ENCODE peak calls at places on chromosomes 13 and 19, in five cellular contexts. One of them, this sample, is unnamed.
A peak's percentile ranks its signal among the peaks of the same experiment; 100 is the strongest.

GRCh38 chr19:15506074-15506565 is 2.2 kb upstream of the CYP4F22 start:
- DNase-seq in hypothalamus: no peak
- DNase-seq in tibial nerve: no peak
- DNase-seq in activated naive CD8-positive, alpha-beta T cell treated with anti-CD3 and anti-CD28 coated beads, Interleukin-2, amount 50 U/mL, for 16 hours: no peak
- DNase-seq in HT-29: no peak
- DNase-seq in this sample: no peak

GRCh38 chr13:64397699-64398098 is 2832.4 kb downstream of the PCDH9 start:
- DNase-seq in hypothalamus: no peak
- DNase-seq in tibial nerve: no peak
- DNase-seq in activated naive CD8-positive, alpha-beta T cell treated with anti-CD3 and anti-CD28 coated beads, Interleukin-2, amount 50 U/mL, for 16 hours: no peak
- DNase-seq in HT-29: no peak
- DNase-seq in this sample: no peak

GRCh38 chr13:78491978-78492377 is 111.4 kb downstream of the POU4F1 start:
- DNase-seq in hypothalamus: no peak
- DNase-seq in tibial nerve: no peak
- DNase-seq in activated naive CD8-positive, alpha-beta T cell treated with anti-CD3 and anti-CD28 coated beads, Interleukin-2, amount 50 U/mL, for 16 hours: no peak
- DNase-seq in HT-29: no peak
- DNase-seq in this sample: no peak

GRCh38 chr19:23817519-23817918 is 58.8 kb upstream of the ZNF681 start:
- DNase-seq in hypothalamus: no peak
- DNase-seq in tibial nerve: no peak
- DNase-seq in activated naive CD8-positive, alpha-beta T cell treated with anti-CD3 and anti-CD28 coated beads, Interleukin-2, amount 50 U/mL, for 16 hours: no peak
- DNase-seq in HT-29: peak; percentile 27
- DNase-seq in this sample: no peak

GRCh38 chr13:66415444-66415843 is 814.7 kb downstream of the PCDH9 start:
- DNase-seq in hypothalamus: no peak
- DNase-seq in tibial nerve: no peak
- DNase-seq in activated naive CD8-positive, alpha-beta T cell treated with anti-CD3 and anti-CD28 coated beads, Interleukin-2, amount 50 U/mL, for 16 hours: no peak
- DNase-seq in HT-29: no peak
- DNase-seq in this sample: no peak

GRCh38 chr19:30227661-30228112 is 144.5 kb upstream of the ZNF536 start:
- DNase-seq in hypothalamus: peak; percentile 66
- DNase-seq in tibial nerve: peak; percentile 46
- DNase-seq in activated naive CD8-positive, alpha-beta T cell treated with anti-CD3 and anti-CD28 coated beads, Interleukin-2, amount 50 U/mL, for 16 hours: no peak
- DNase-seq in HT-29: no peak
- DNase-seq in this sample: no peak

GRCh38 chr19:41219924-41220567 is 1.0 kb downstream of the AXL start:
- DNase-seq in hypothalamus: no peak
- DNase-seq in tibial nerve: no peak
- DNase-seq in activated naive CD8-positive, alpha-beta T cell treated with anti-CD3 and anti-CD28 coated beads, Interleukin-2, amount 50 U/mL, for 16 hours: no peak
- DNase-seq in HT-29: no peak
- DNase-seq in this sample: no peak

GRCh38 chr13:93060144-93060543 is 166.5 kb upstream of the GPC6 start:
- DNase-seq in hypothalamus: no peak
- DNase-seq in tibial nerve: no peak
- DNase-seq in activated naive CD8-positive, alpha-beta T cell treated with anti-CD3 and anti-CD28 coated beads, Interleukin-2, amount 50 U/mL, for 16 hours: no peak
- DNase-seq in HT-29: no peak
- DNase-seq in this sample: no peak

GRCh38 chr19:6529351-6529750 is 1.5 kb upstream of the TNFSF9 start:
- DNase-seq in hypothalamus: no peak
- DNase-seq in tibial nerve: no peak
- DNase-seq in activated naive CD8-positive, alpha-beta T cell treated with anti-CD3 and anti-CD28 coated beads, Interleukin-2, amount 50 U/mL, for 16 hours: no peak
- DNase-seq in HT-29: no peak
- DNase-seq in this sample: no peak

GRCh38 chr13:88896466-88896865 is 1225.3 kb downstream of the SLITRK5 start:
- DNase-seq in hypothalamus: no peak
- DNase-seq in tibial nerve: no peak
- DNase-seq in activated naive CD8-positive, alpha-beta T cell treated with anti-CD3 and anti-CD28 coated beads, Interleukin-2, amount 50 U/mL, for 16 hours: no peak
- DNase-seq in HT-29: no peak
- DNase-seq in this sample: no peak

GRCh38 chr13:52862358-52863206 is 14.1 kb upstream of the PCDH8 start:
- DNase-seq in hypothalamus: no peak
- DNase-seq in tibial nerve: no peak
- DNase-seq in activated naive CD8-positive, alpha-beta T cell treated with anti-CD3 and anti-CD28 coated beads, Interleukin-2, amount 50 U/mL, for 16 hours: no peak
- DNase-seq in HT-29: peak; percentile 74
- DNase-seq in this sample: no peak

GRCh38 chr19:31285744-31286143 is 63.5 kb downstream of the TSHZ3 start:
- DNase-seq in hypothalamus: no peak
- DNase-seq in tibial nerve: no peak
- DNase-seq in activated naive CD8-positive, alpha-beta T cell treated with anti-CD3 and anti-CD28 coated beads, Interleukin-2, amount 50 U/mL, for 16 hours: no peak
- DNase-seq in HT-29: no peak
- DNase-seq in this sample: no peak

GRCh38 chr13:111968611-111969010 is 98.3 kb upstream of the SOX1 start:
- DNase-seq in hypothalamus: no peak
- DNase-seq in tibial nerve: no peak
- DNase-seq in activated naive CD8-positive, alpha-beta T cell treated with anti-CD3 and anti-CD28 coated beads, Interleukin-2, amount 50 U/mL, for 16 hours: no peak
- DNase-seq in HT-29: no peak
- DNase-seq in this sample: no peak

GRCh38 chr13:69912576-69913074 is 195.0 kb upstream of the ATXN8OS start:
- DNase-seq in hypothalamus: no peak
- DNase-seq in tibial nerve: no peak
- DNase-seq in activated naive CD8-positive, alpha-beta T cell treated with anti-CD3 and anti-CD28 coated beads, Interleukin-2, amount 50 U/mL, for 16 hours: no peak
- DNase-seq in HT-29: no peak
- DNase-seq in this sample: no peak

GRCh38 chr19:8396563-8397203 is 6.5 kb downstream of the RAB11B start:
- DNase-seq in hypothalamus: peak; percentile 49
- DNase-seq in tibial nerve: peak; percentile 43
- DNase-seq in activated naive CD8-positive, alpha-beta T cell treated with anti-CD3 and anti-CD28 coated beads, Interleukin-2, amount 50 U/mL, for 16 hours: peak; percentile 27
- DNase-seq in HT-29: peak; percentile 46
- DNase-seq in this sample: no peak

GRCh38 chr13:98565726-98566577 is 11.0 kb downstream of the STK24 start:
- DNase-seq in hypothalamus: no peak
- DNase-seq in tibial nerve: no peak
- DNase-seq in activated naive CD8-positive, alpha-beta T cell treated with anti-CD3 and anti-CD28 coated beads, Interleukin-2, amount 50 U/mL, for 16 hours: no peak
- DNase-seq in HT-29: peak; percentile 66
- DNase-seq in this sample: no peak

GRCh38 chr13:83453723-83454122 is 428.6 kb downstream of the SLITRK1 start:
- DNase-seq in hypothalamus: no peak
- DNase-seq in tibial nerve: no peak
- DNase-seq in activated naive CD8-positive, alpha-beta T cell treated with anti-CD3 and anti-CD28 coated beads, Interleukin-2, amount 50 U/mL, for 16 hours: no peak
- DNase-seq in HT-29: no peak
- DNase-seq in this sample: no peak

GRCh38 chr13:72258340-72258981 is 391.5 kb upstream of the DACH1 start:
- DNase-seq in hypothalamus: no peak
- DNase-seq in tibial nerve: no peak
- DNase-seq in activated naive CD8-positive, alpha-beta T cell treated with anti-CD3 and anti-CD28 coated beads, Interleukin-2, amount 50 U/mL, for 16 hours: no peak
- DNase-seq in HT-29: no peak
- DNase-seq in this sample: no peak

GRCh38 chr19:42154471-42155323 is 22.5 kb upstream of the POU2F2 start:
- DNase-seq in hypothalamus: no peak
- DNase-seq in tibial nerve: no peak
- DNase-seq in activated naive CD8-positive, alpha-beta T cell treated with anti-CD3 and anti-CD28 coated beads, Interleukin-2, amount 50 U/mL, for 16 hours: no peak
- DNase-seq in HT-29: no peak
- DNase-seq in this sample: no peak

GRCh38 chr19:13098291-13099072 is 4.2 kb downstream of the LYL1 start:
- DNase-seq in hypothalamus: no peak
- DNase-seq in tibial nerve: no peak
- DNase-seq in activated naive CD8-positive, alpha-beta T cell treated with anti-CD3 and anti-CD28 coated beads, Interleukin-2, amount 50 U/mL, for 16 hours: no peak
- DNase-seq in HT-29: peak; percentile 45
- DNase-seq in this sample: no peak

GRCh38 chr19:4186087-4186993 is 3.9 kb downstream of the ANKRD24 start:
- DNase-seq in hypothalamus: peak; percentile 30
- DNase-seq in tibial nerve: peak; percentile 70
- DNase-seq in activated naive CD8-positive, alpha-beta T cell treated with anti-CD3 and anti-CD28 coated beads, Interleukin-2, amount 50 U/mL, for 16 hours: peak; percentile 64
- DNase-seq in HT-29: peak; percentile 76
- DNase-seq in this sample: peak; percentile 60

GRCh38 chr19:18364826-18365528 is 21.0 kb upstream of the GDF15 start:
- DNase-seq in hypothalamus: no peak
- DNase-seq in tibial nerve: peak; percentile 75
- DNase-seq in activated naive CD8-positive, alpha-beta T cell treated with anti-CD3 and anti-CD28 coated beads, Interleukin-2, amount 50 U/mL, for 16 hours: no peak
- DNase-seq in HT-29: peak; percentile 91
- DNase-seq in this sample: peak; percentile 78

GRCh38 chr13:57813641-57814040 is 182.1 kb downstream of the PCDH17 start:
- DNase-seq in hypothalamus: no peak
- DNase-seq in tibial nerve: no peak
- DNase-seq in activated naive CD8-positive, alpha-beta T cell treated with anti-CD3 and anti-CD28 coated beads, Interleukin-2, amount 50 U/mL, for 16 hours: no peak
- DNase-seq in HT-29: no peak
- DNase-seq in this sample: no peak

GRCh38 chr19:1266116-1266817 is 2.9 kb upstream of the CIRBP start:
- DNase-seq in hypothalamus: peak; percentile 77
- DNase-seq in tibial nerve: no peak
- DNase-seq in activated naive CD8-positive, alpha-beta T cell treated with anti-CD3 and anti-CD28 coated beads, Interleukin-2, amount 50 U/mL, for 16 hours: no peak
- DNase-seq in HT-29: peak; percentile 83
- DNase-seq in this sample: peak; percentile 90

GRCh38 chr13:111531505-111531904 is 211.1 kb downstream of the TEX29 start:
- DNase-seq in hypothalamus: no peak
- DNase-seq in tibial nerve: no peak
- DNase-seq in activated naive CD8-positive, alpha-beta T cell treated with anti-CD3 and anti-CD28 coated beads, Interleukin-2, amount 50 U/mL, for 16 hours: no peak
- DNase-seq in HT-29: peak; percentile 23
- DNase-seq in this sample: no peak

GRCh38 chr13:91184244-91184926 is 163.1 kb upstream of the MIR17HG start:
- DNase-seq in hypothalamus: no peak
- DNase-seq in tibial nerve: no peak
- DNase-seq in activated naive CD8-positive, alpha-beta T cell treated with anti-CD3 and anti-CD28 coated beads, Interleukin-2, amount 50 U/mL, for 16 hours: no peak
- DNase-seq in HT-29: no peak
- DNase-seq in this sample: no peak

GRCh38 chr13:109481046-109481445 is 305.3 kb downstream of the IRS2 start:
- DNase-seq in hypothalamus: no peak
- DNase-seq in tibial nerve: no peak
- DNase-seq in activated naive CD8-positive, alpha-beta T cell treated with anti-CD3 and anti-CD28 coated beads, Interleukin-2, amount 50 U/mL, for 16 hours: no peak
- DNase-seq in HT-29: no peak
- DNase-seq in this sample: no peak

GRCh38 chr13:102276479-102276878 is 125.4 kb downstream of the FGF14 start:
- DNase-seq in hypothalamus: no peak
- DNase-seq in tibial nerve: no peak
- DNase-seq in activated naive CD8-positive, alpha-beta T cell treated with anti-CD3 and anti-CD28 coated beads, Interleukin-2, amount 50 U/mL, for 16 hours: no peak
- DNase-seq in HT-29: no peak
- DNase-seq in this sample: no peak

GRCh38 chr19:52993342-52994178 is 20.2 kb upstream of the ERVV-1 start:
- DNase-seq in hypothalamus: peak; percentile 28
- DNase-seq in tibial nerve: peak; percentile 70
- DNase-seq in activated naive CD8-positive, alpha-beta T cell treated with anti-CD3 and anti-CD28 coated beads, Interleukin-2, amount 50 U/mL, for 16 hours: peak; percentile 57
- DNase-seq in HT-29: peak; percentile 93
- DNase-seq in this sample: peak; percentile 78

GRCh38 chr19:49128545-49129237 is 9.3 kb downstream of the PPFIA3 start:
- DNase-seq in hypothalamus: no peak
- DNase-seq in tibial nerve: no peak
- DNase-seq in activated naive CD8-positive, alpha-beta T cell treated with anti-CD3 and anti-CD28 coated beads, Interleukin-2, amount 50 U/mL, for 16 hours: no peak
- DNase-seq in HT-29: no peak
- DNase-seq in this sample: no peak

GRCh38 chr13:110373617-110374016 is 66.5 kb downstream of the COL4A2 start:
- DNase-seq in hypothalamus: no peak
- DNase-seq in tibial nerve: no peak
- DNase-seq in activated naive CD8-positive, alpha-beta T cell treated with anti-CD3 and anti-CD28 coated beads, Interleukin-2, amount 50 U/mL, for 16 hours: no peak
- DNase-seq in HT-29: no peak
- DNase-seq in this sample: no peak

This sample was measured in right atrium auricular region.